ENCODE peak calls at places on chromosome 7, in four cellular contexts. F, J, S and D are unnamed samples.

GRCh38 chr7:12827920-12828319 is 140.5 kb downstream of the ARL4A start:
- DNase-seq in J (peak; percentile 40), F (no peak), S (no peak), D (no peak)

GRCh38 chr7:22452142-22452763 is 47.7 kb downstream of the STEAP1B start:
- DNase-seq in J (peak; percentile 26), S (peak; percentile 80), F (peak; percentile 71), D (no peak)

GRCh38 chr7:170551-171363 is 21.6 kb upstream of the FAM20C start:
- DNase-seq in S (no peak), F (no peak), J (no peak), D (no peak)

GRCh38 chr7:27096756-27097514 is 1.1 kb upstream of the HOXA1 start:
- DNase-seq in F (no peak), S (no peak), J (no peak), D (peak; percentile 56)

GRCh38 chr7:28955723-28956607 is 2.2 kb downstream of the TRIL start:
- DNase-seq in S (peak; percentile 89), F (peak; percentile 91), J (no peak), D (peak; percentile 82)

GRCh38 chr7:81457858-81458522 is 311.9 kb downstream of the HGF start:
- DNase-seq in F (no peak), J (no peak), S (no peak), D (no peak)

GRCh38 chr7:32336726-32337125 is 153.5 kb downstream of the LSM5 start:
- DNase-seq in J (no peak), F (no peak), S (no peak), D (no peak)

GRCh38 chr7:15674586-15674985 is 11.9 kb downstream of the MEOX2 start:
- DNase-seq in J (no peak), S (no peak), F (no peak), D (no peak)

GRCh38 chr7:83427929-83428328 is 221.0 kb downstream of the SEMA3E start:
- DNase-seq in F (no peak), S (no peak), J (no peak), D (no peak)

GRCh38 chr7:18386590-18386989 is 109.0 kb upstream of the HDAC9 start:
- DNase-seq in J (no peak), F (no peak), S (no peak), D (no peak)

GRCh38 chr7:159086301-159086925 is 58.3 kb downstream of the VIPR2 start:
- DNase-seq in J (no peak), S (peak; percentile 7), F (no peak), D (no peak)

GRCh38 chr7:133846203-133846945 is 280.8 kb upstream of the LRGUK start:
- DNase-seq in F (no peak), S (no peak), J (no peak), D (no peak)

GRCh38 chr7:89259085-89259484 is 463.5 kb upstream of the TEX47 start:
- DNase-seq in S (no peak), J (no peak), F (no peak), D (no peak)
- H3K4me3 ChIP-seq in S (no peak overlapping the region), J (no peak overlapping the region), F (no peak overlapping the region), D (no peak overlapping the region)

GRCh38 chr7:155791214-155791737 is 21.0 kb downstream of the SHH start:
- DNase-seq in F (no peak), S (no peak), J (no peak), D (no peak)

GRCh38 chr7:155789001-155789725 is 23.1 kb downstream of the SHH start:
- DNase-seq in J (no peak), S (no peak), F (no peak), D (no peak)

GRCh38 chr7:155791836-155792235 is 20.4 kb downstream of the SHH start:
- DNase-seq in J (no peak), S (no peak), F (no peak), D (no peak)

GRCh38 chr7:155792315-155792960 is 19.8 kb downstream of the SHH start:
- DNase-seq in J (no peak), F (no peak), S (no peak), D (no peak)

GRCh38 chr7:155790666-155791065 is 21.6 kb downstream of the SHH start:
- DNase-seq in S (no peak), F (no peak), J (no peak), D (no peak)
- TF ChIP-seq CTCF in S (no peak), F (no peak), J (no peak), D (no peak)

GRCh38 chr7:103985565-103986126 is 3.8 kb downstream of the RELN start:
- DNase-seq in J (no peak), F (no peak), S (no peak), D (no peak)
- H3K27me3 ChIP-seq in J (no peaks in the 10 kb centered on the region), F (no peaks in the 10 kb centered on the region), S (no peaks in the 10 kb centered on the region), D (no peaks in the 10 kb centered on the region)

GRCh38 chr7:102065226-102065625 is 221.4 kb upstream of the SH2B2 start:
- DNase-seq in J (no peak), S (no peak), F (no peak), D (no peak)
- H3K4me3 ChIP-seq in J (no peak overlapping the region), S (no peak overlapping the region), F (no peak overlapping the region), D (no peak overlapping the region)